ENCODE peak calls at places on chromosomes 1 and 21, in four cellular contexts. V is ovary; P is Panc1; Z is CD4-positive, alpha-beta T cell. R is an unnamed sample.
A peak's percentile ranks its signal among the peaks of the same experiment; 100 is the strongest.

GRCh38 chr1:42876009-42876408 is 29.6 kb downstream of the ZNF691 start:
- DNase-seq in V (no peak), P (no peak), Z (no peak), R (no peak)

GRCh38 chr21:28272272-28272992 is 720.2 kb downstream of the LTN1 start:
- DNase-seq in V (no peak), P (no peak), Z (no peak), R (no peak)

GRCh38 chr1:188583133-188583532 is 1754.4 kb downstream of the PLA2G4A start:
- DNase-seq in Z (no peak), V (no peak), P (no peak), R (no peak)

GRCh38 chr1:150881331-150882070 is 5.1 kb upstream of the ARNT start:
- DNase-seq in P (no peak), V (peak; percentile 46), Z (no peak), R (no peak)

GRCh38 chr1:24085546-24085945 is 26.4 kb downstream of the MYOM3 start:
- DNase-seq in V (no peak), P (no peak), Z (no peak), R (no peak)

GRCh38 chr1:109793089-109793485 is 29.4 kb upstream of the EPS8L3 start:
- DNase-seq in Z (no peak), P (no peak), V (no peak), R (no peak)

GRCh38 chr1:7584157-7584556 is 186.9 kb upstream of the VAMP3 start:
- DNase-seq in V (no peak), P (no peak), Z (no peak), R (no peak)

GRCh38 chr1:171195781-171196180 is 10.7 kb downstream of the FMO2 start:
- DNase-seq in P (no peak), Z (no peak), V (no peak), R (no peak)

GRCh38 chr1:16138772-16139221 is 17.1 kb downstream of the EPHA2 start:
- DNase-seq in Z (no peak), P (no peak), V (no peak), R (no peak)

GRCh38 chr1:53316058-53316741 is 11.7 kb downstream of the LRP8 start:
- DNase-seq in P (no peak), V (no peak), Z (no peak), R (no peak)

GRCh38 chr1:209344146-209344545 is 239.4 kb upstream of the CAMK1G start:
- DNase-seq in V (no peak), P (no peak), Z (no peak), R (no peak)

GRCh38 chr1:26289158-26290059 is 9.5 kb downstream of the SH3BGRL3 start:
- DNase-seq in Z (no peak), V (no peak), P (no peak), R (peak; percentile 67)

GRCh38 chr1:21838359-21839157 is 26.5 kb downstream of the LDLRAD2 start:
- DNase-seq in P (no peak), Z (no peak), V (no peak), R (no peak)

GRCh38 chr1:38183094-38183493 is 136.5 kb upstream of the POU3F1 start:
- DNase-seq in P (no peak), V (no peak), Z (no peak), R (no peak)

GRCh38 chr1:66502084-66502483 is 31.9 kb upstream of the SGIP1 start:
- DNase-seq in Z (no peak), P (no peak), V (no peak), R (no peak)

GRCh38 chr1:20616468-20617156 is 16.6 kb upstream of the PINK1 start:
- DNase-seq in Z (no peak), P (no peak), V (no peak), R (no peak)

GRCh38 chr1:40948741-40949528 is 30.6 kb upstream of the CTPS1 start:
- DNase-seq in Z (peak; percentile 27), V (peak; percentile 42), P (peak; percentile 64), R (peak; percentile 72)

GRCh38 chr1:58576727-58577675 is at the start of gene TACSTD2:
- DNase-seq in P (no peak), V (no peak), Z (no peak), R (peak; percentile 94)

GRCh38 chr1:223001653-223002634 is 141.1 kb downstream of the TLR5 start:
- DNase-seq in Z (no peak), P (no peak), V (no peak), R (no peak)

GRCh38 chr1:119718969-119719368 is 7.2 kb downstream of the PHGDH start:
- DNase-seq in V (no peak), P (no peak), Z (no peak), R (peak; percentile 83)

GRCh38 chr1:50969611-50970507 is at the start of gene CDKN2C:
- DNase-seq in P (peak; percentile 79), V (peak; percentile 88), Z (peak; percentile 35), R (peak; percentile 69)

GRCh38 chr21:35326677-35327076 is 277.6 kb upstream of the RUNX1 start:
- DNase-seq in Z (no peak), V (no peak), P (no peak), R (no peak)

GRCh38 chr1:104163912-104164476 is 414.3 kb downstream of the AMY1C start:
- DNase-seq in P (no peak), Z (no peak), V (no peak), R (no peak)

GRCh38 chr1:117734403-117734802 is 128.6 kb downstream of the TENT5C start:
- DNase-seq in Z (no peak), P (no peak), V (no peak), R (no peak)

GRCh38 chr1:94528271-94528670 is 13.3 kb downstream of the F3 start:
- DNase-seq in P (no peak), V (no peak), Z (no peak), R (no peak)

GRCh38 chr1:219882116-219882515 is 46.2 kb downstream of the SLC30A10 start:
- DNase-seq in V (no peak), Z (no peak), P (no peak), R (no peak)

GRCh38 chr1:46221749-46222148 is 18.6 kb downstream of the LURAP1 start:
- DNase-seq in Z (no peak), P (no peak), V (no peak), R (no peak)

GRCh38 chr1:168719306-168720111 is 9.5 kb downstream of the DPT start:
- DNase-seq in Z (no peak), V (no peak), P (peak; percentile 13), R (no peak)

GRCh38 chr1:107297681-107298080 is 156.8 kb downstream of the NTNG1 start:
- DNase-seq in V (no peak), Z (no peak), P (no peak), R (no peak)

GRCh38 chr1:23249785-23250184 is 32.5 kb upstream of the HTR1D start:
- DNase-seq in P (no peak), V (no peak), Z (no peak), R (no peak)

GRCh38 chr1:205925730-205926129 is 17.5 kb downstream of the SLC26A9 start:
- DNase-seq in Z (no peak), P (peak; percentile 35), V (no peak), R (no peak)

GRCh38 chr1:164380893-164381292 is 178.1 kb upstream of the PBX1 start:
- DNase-seq in P (no peak), Z (no peak), V (no peak), R (peak; percentile 6)

DNA sequence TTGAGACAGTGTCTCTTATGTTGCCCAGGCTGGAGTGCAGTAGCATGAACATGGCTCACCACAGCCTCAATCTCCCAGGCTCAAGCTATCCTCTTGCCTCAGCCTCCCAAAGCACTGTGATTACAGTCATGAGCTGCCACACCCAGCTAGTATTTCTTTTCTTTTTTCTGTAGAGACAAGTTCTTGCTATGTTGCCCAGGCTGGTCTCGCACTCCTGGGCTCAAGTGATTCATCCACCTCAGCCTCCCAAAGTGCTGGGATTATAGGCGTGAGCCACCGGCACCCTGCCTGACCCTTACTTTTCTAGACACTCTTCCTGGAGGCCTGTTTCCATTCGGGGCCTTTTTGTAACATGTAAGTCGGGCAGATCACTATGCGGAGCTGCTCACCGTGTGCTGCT is 30.1 kb upstream of the SRP9 start:
- DNase-seq in Z (no peak), P (no peak), V (no peak), R (no peak)
- H3K27me3 ChIP-seq in Z (no peaks in the 10 kb centered on the region), P (no peaks in the 10 kb centered on the region), V (no peaks in the 10 kb centered on the region), R (no peaks in the 10 kb centered on the region)

GRCh38 chr1:185207980-185208602 is 51.1 kb downstream of the SWT1 start:
- DNase-seq in Z (no peak), V (no peak), P (no peak), R (no peak)

GRCh38 chr1:185208626-185209170 is 51.7 kb downstream of the SWT1 start:
- DNase-seq in P (no peak), V (no peak), Z (no peak), R (no peak)

GRCh38 chr1:185213086-185213485 is 56.1 kb downstream of the SWT1 start:
- DNase-seq in V (no peak), Z (no peak), P (no peak), R (no peak)

GRCh38 chr1:185207178-185207577 is 50.2 kb downstream of the SWT1 start:
- DNase-seq in P (no peak), Z (no peak), V (no peak), R (no peak)
- TF ChIP-seq CTCF in P (no peak), Z (no peak), V (no peak), R (no peak)

GRCh38 chr1:216630532-216630931 is 92.7 kb downstream of the ESRRG start:
- DNase-seq in V (no peak), Z (no peak), P (no peak), R (no peak)
- H3K27me3 ChIP-seq in V (no peaks in the 10 kb centered on the region), Z (no peaks in the 10 kb centered on the region), P (no peaks in the 10 kb centered on the region), R (no peaks in the 10 kb centered on the region)

GRCh38 chr1:31065310-31066217 is at the start of gene PUM1:
- DNase-seq in Z (peak; percentile 98), P (peak; percentile 81), V (peak; percentile 96), R (peak; percentile 100)
- TF ChIP-seq CTCF in Z (no peak), P (no peak), V (no peak), R (peak; percentile 30)

GRCh38 chr1:212699104-212699838 is 369 bp downstream of the BATF3 start:
- DNase-seq in P (no peak), V (peak; percentile 22), Z (peak; percentile 22), R (peak; percentile 34)

GRCh38 chr1:212701910-212702309 is 2.3 kb upstream of the BATF3 start:
- DNase-seq in P (no peak), Z (no peak), V (no peak), R (no peak)

GRCh38 chr1:212699839-212700596 is at the start of gene BATF3:
- DNase-seq in P (no peak), V (peak; percentile 56), Z (peak; percentile 13), R (peak; percentile 28)

GRCh38 chr1:212700892-212701819 is 1.5 kb upstream of the BATF3 start:
- DNase-seq in P (peak; percentile 15), V (peak; percentile 46), Z (no peak), R (peak; percentile 52)

GRCh38 chr1:212700597-212700891 is 904 bp upstream of the BATF3 start:
- DNase-seq in P (no peak), Z (no peak), V (no peak), R (peak; percentile 22)
- H3K27me3 ChIP-seq in P (peaks cover 26% of the 10 kb centered on the region), Z (no peaks in the 10 kb centered on the region), V (no peaks in the 10 kb centered on the region), R (peaks cover 16% of the 10 kb centered on the region)

DNA sequence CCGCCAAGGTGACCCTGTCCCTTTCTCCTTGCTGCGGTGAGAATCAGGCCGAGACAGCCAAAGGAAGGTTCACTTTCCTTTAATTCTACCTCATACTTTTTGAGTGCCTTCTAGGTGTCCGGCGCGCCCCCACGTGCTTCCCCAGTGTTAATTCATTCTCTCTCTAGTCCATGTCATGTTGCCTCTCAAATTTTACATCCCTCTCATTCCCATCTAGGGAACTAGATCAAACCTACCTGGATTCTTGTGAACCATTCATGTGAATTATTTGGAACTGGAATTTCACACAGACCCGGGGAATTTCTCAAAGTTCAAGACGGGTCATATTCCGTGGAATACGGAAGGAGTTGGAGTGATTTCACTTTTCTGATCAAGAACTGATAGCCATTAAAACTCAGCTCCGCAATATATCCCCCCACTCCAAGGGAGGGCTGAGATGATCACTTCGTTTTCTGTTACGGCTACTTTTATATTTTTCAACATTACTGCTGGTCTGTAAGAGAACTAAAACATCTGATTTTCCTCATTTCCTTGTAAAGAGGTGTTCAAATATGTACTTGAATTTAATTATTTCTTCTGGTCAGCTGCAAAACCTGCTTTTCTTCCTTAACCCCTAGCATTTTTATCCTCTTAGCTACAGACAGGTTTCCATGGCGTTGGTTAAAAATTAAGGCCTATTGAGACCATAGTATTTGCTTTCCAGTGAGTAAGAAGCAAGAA is 1.0 kb upstream of the ENO1 start:
- DNase-seq in Z (peak; percentile 40), V (no peak), P (no peak), R (no peak)
- TF ChIP-seq CTCF in Z (peak; percentile 43), V (no peak), P (no peak), R (no peak)

R was measured in body of pancreas.